ENCODE peak calls at places on chromosomes 16 and 17, in seven cellular contexts. X is skeletal muscle cell, N is right cardiac atrium, L is cardiac fibroblast, R is Caco-2, V is HCT116, S is cardiac muscle cell. U is an unnamed sample.

GRCh38 chr16:83974475-83974874 is 6.4 kb downstream of the NECAB2 start:
- DNase-seq in V (no peak), N (peak), S (no peak), R (no peak), X (no peak), L (no peak), U (no peak)

GRCh38 chr17:4947010-4947410 is 1.3 kb downstream of the PFN1 start:
- DNase-seq in R (no peak), N (peak), L (no peak), X (no peak), S (peak), V (no peak), U (no peak)

GRCh38 chr16:50336884-50337283 is 31.9 kb downstream of the BRD7 start:
- DNase-seq in L (no peak), S (no peak), N (no peak), R (no peak), X (no peak), V (no peak), U (no peak)

GRCh38 chr17:32803544-32803943 is 73.4 kb downstream of the MYO1D start:
- DNase-seq in R (no peak), V (no peak), L (peak), X (no peak), N (no peak), S (no peak), U (no peak)

GRCh38 chr16:85548375-85548774 is 64.7 kb upstream of the GSE1 start:
- DNase-seq in L (no peak), R (no peak), V (no peak), X (no peak), N (no peak), S (no peak), U (no peak)

GRCh38 chr17:44693609-44694008 is 4.0 kb upstream of the CCDC43 start:
- DNase-seq in R (no peak), S (no peak), L (no peak), V (no peak), N (no peak), X (no peak), U (no peak)

GRCh38 chr17:43309505-43310329 is 75.9 kb upstream of the RNU2-1 start:
- DNase-seq in L (no peak), R (peak), N (no peak), V (no peak), X (no peak), S (no peak), U (no peak)

GRCh38 chr16:23842137-23842600 is 6.4 kb downstream of the PRKCB start:
- DNase-seq in X (no peak), S (no peak), V (no peak), N (no peak), L (no peak), R (no peak), U (no peak)

GRCh38 chr16:53433930-53434435 is 288 bp upstream of the RBL2 start:
- DNase-seq in L (peak), R (peak), S (no peak), V (peak), X (no peak), N (no peak), U (peak)

GRCh38 chr16:85302018-85302847 is 190.0 kb upstream of the CIBAR2 start:
- DNase-seq in N (no peak), V (peak), R (no peak), S (no peak), L (no peak), X (no peak), U (no peak)

GRCh38 chr17:33751702-33752065 is 458.6 kb upstream of the ASIC2 start:
- DNase-seq in S (no peak), V (no peak), R (no peak), L (no peak), N (no peak), X (no peak), U (no peak)

GRCh38 chr16:28554634-28555423 is 1.1 kb downstream of the SGF29 start:
- DNase-seq in N (no peak), L (no peak), X (no peak), S (no peak), R (no peak), V (no peak), U (no peak)

GRCh38 chr16:1964046-1964505 is 550 bp downstream of the RPS2 start:
- DNase-seq in S (peak), L (peak), V (no peak), X (no peak), N (no peak), R (peak), U (no peak)

GRCh38 chr16:1961651-1962067 is 2.3 kb downstream of the NDUFB10 start:
- DNase-seq in X (no peak), R (no peak), N (peak), V (no peak), L (no peak), S (no peak), U (peak)

GRCh38 chr16:1959269-1960039 is at the start of gene NDUFB10:
- DNase-seq in N (peak), L (peak), V (peak), S (peak), R (peak), X (peak), U (peak)

GRCh38 chr16:1958715-1959268 is 546 bp upstream of the NDUFB10 start:
- DNase-seq in X (no peak), N (peak), V (no peak), S (no peak), R (no peak), L (no peak), U (no peak)

DNA sequence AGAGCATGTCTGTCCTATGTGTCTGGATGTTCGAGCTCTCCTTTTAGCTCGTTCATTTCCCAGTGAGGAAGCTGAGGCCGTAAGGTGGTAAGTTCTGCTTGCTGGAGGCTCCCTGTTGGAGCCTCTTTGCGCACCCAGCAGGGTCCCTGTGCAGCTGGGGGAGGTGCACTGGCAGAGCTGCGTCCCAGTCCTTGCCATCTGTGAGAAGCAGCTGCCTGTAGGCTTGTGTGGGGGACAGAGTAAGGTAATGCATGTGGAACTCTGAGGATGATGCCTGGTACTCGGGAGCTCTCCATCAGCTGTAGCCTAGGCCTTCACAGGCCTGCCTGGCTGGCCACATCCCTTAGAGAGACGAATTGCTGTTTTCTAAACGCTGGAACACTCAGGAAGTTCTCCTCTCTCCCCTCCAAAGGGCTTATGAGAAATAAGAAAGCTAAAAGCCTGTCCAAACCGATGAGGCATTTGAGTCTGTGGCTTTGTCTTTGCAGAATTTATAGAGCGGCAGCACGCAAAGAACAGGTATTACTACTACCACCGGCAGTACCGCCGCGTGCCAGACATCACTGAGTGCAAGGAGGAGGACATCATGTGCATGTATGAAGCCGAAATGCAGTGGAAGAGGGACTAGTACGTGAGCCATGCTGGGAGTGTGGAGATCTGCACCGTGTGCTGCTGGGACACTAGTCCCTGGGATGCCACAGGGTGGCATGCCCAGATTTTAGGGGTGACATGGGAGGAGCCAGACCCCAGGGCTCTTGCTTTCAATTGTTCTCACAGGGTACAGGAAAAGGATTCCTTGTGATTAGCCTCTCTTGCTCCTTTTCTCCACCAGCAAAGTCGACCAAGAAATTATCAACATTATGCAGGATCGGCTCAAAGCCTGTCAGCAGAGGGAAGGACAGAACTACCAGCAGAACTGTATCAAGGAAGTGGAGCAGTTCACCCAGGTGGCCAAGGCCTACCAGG is 1.6 kb downstream of the NDUFB10 start:
- DNase-seq in L (peak), R (peak), S (no peak), N (peak), V (peak), X (no peak), U (peak)
- H3K4me3 ChIP-seq in L (peak), R (peak), S (peak), N (peak), V (peak), X (peak), U (peak)

DNA sequence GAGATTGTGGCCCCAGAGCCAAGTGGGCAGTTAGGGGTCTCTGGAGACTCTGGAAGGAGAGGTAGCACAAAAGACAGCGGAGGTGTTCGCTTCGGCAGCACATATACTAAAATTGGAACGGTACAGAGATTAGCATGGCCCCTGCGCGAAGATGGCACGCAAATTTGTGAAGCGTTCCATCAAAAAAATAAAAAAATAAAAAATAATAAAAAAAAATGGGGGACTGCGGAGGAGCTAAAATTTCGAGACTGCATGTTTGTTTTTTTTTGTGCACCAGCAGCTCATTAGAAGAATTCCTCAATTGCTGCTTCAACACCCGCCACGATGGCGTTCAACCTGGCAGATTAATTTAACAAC is 39.1 kb downstream of the IGF2BP1 start:
- DNase-seq in V (no peak), S (no peak), R (no peak), N (no peak), X (no peak), L (no peak), U (no peak)
- H3K4me3 ChIP-seq in V (peak), S (no peak), R (no peak), N (no peak), X (no peak), L (no peak), U (no peak)

GRCh38 chr17:80591788-80592187 is 47.1 kb downstream of the RPTOR start:
- DNase-seq in N (no peak), L (no peak), R (no peak), V (no peak), X (no peak), S (no peak), U (no peak)
- H3K4me3 ChIP-seq in N (no peak), L (no peak), R (no peak), V (no peak), X (no peak), S (no peak), U (no peak)

GRCh38 chr17:76501018-76501826 is at the start of gene RHBDF2:
- DNase-seq in S (peak), R (peak), L (peak), X (no peak), N (peak), V (peak), U (peak)

GRCh38 chr17:76501827-76502307 is 644 bp upstream of the RHBDF2 start:
- DNase-seq in V (no peak), X (no peak), N (no peak), S (no peak), L (no peak), R (no peak), U (no peak)

GRCh38 chr17:76500074-76500744 is 1.0 kb downstream of the RHBDF2 start:
- DNase-seq in L (no peak), V (no peak), R (peak), N (no peak), X (no peak), S (no peak), U (no peak)

GRCh38 chr17:76498886-76499667 is 2.1 kb downstream of the RHBDF2 start:
- DNase-seq in R (peak), V (no peak), S (no peak), N (no peak), L (no peak), X (no peak), U (no peak)

DNA sequence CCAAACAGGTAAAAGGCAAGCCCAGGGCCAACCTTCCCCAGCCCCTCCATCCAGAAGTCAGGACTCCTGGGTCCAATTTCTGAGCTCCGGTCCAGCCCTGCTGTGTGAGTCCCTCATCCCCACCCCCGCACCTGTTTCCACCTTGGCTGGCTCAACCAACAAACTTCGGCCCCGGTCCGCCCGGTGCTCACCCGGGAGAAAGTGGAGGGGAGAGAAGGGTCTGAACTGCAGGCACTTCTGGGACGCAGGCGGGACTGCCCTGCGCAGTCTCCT is 542 bp downstream of the RHBDF2 start:
- DNase-seq in L (no peak), R (no peak), V (no peak), N (no peak), S (no peak), X (no peak), U (no peak)
- H3K4me3 ChIP-seq in L (peak), R (peak), V (peak), N (peak), S (peak), X (peak), U (peak)

GRCh38 chr16:63337264-63337663 is 1301.0 kb upstream of the CDH8 start:
- DNase-seq in L (no peak), N (no peak), S (no peak), R (no peak), V (no peak), X (no peak), U (no peak)
- H3K4me3 ChIP-seq in L (no peak), N (no peak), S (no peak), R (no peak), V (no peak), X (no peak), U (no peak)

GRCh38 chr17:79842136-79842655 is 3.0 kb upstream of the CBX4 start:
- DNase-seq in L (no peak), V (no peak), N (no peak), R (peak), S (no peak), X (no peak), U (no peak)

GRCh38 chr17:79841369-79842135 is 2.3 kb upstream of the CBX4 start:
- DNase-seq in V (no peak), R (peak), S (no peak), L (no peak), N (peak), X (no peak), U (no peak)

GRCh38 chr17:79843917-79844815 is 4.9 kb upstream of the CBX4 start:
- DNase-seq in N (peak), V (no peak), S (peak), R (peak), X (no peak), L (peak), U (no peak)

GRCh38 chr17:79843475-79843916 is 4.3 kb upstream of the CBX4 start:
- DNase-seq in S (no peak), N (no peak), L (no peak), X (no peak), R (peak), V (no peak), U (no peak)

GRCh38 chr17:79842656-79843474 is 3.6 kb upstream of the CBX4 start:
- DNase-seq in X (no peak), R (peak), V (no peak), S (no peak), L (peak), N (no peak), U (no peak)
- H3K4me3 ChIP-seq in X (peak), R (peak), V (no peak), S (peak), L (peak), N (peak), U (peak)

U was measured in Jurkat, Clone E6-1.